ENCODE peak calls at places on chromosome 4, in five cellular contexts. Y is CD8-positive, alpha-beta memory T cell; Q is suprapubic skin; J is RWPE1; V is adipocyte. B is an unnamed sample.

GRCh38 chr4:143089291-143089690 is 95.4 kb upstream of the USP38 start:
- DNase-seq in Y (no peak), Q (no peak), J (no peak), V (no peak), B (no peak)

GRCh38 chr4:72473434-72473900 is 95.6 kb downstream of the ADAMTS3 start:
- DNase-seq in Y (no peak), Q (no peak), J (no peak), V (no peak), B (no peak)

GRCh38 chr4:154743683-154744340 is at the start of gene LRAT:
- DNase-seq in Y (no peak), Q (peak), J (peak), V (no peak), B (no peak)

GRCh38 chr4:152850377-152850776 is 70.6 kb downstream of the ARFIP1 start:
- DNase-seq in Y (peak), Q (no peak), J (no peak), V (peak), B (no peak)

GRCh38 chr4:144740316-144740715 is 94.4 kb downstream of the HHIP start:
- DNase-seq in Y (no peak), Q (no peak), J (no peak), V (no peak), B (no peak)

GRCh38 chr4:184028571-184028996 is 123.5 kb downstream of the STOX2 start:
- DNase-seq in Y (no peak), Q (no peak), J (no peak), V (no peak), B (no peak)

GRCh38 chr4:152935138-152935537 is 985 bp upstream of the FHDC1 start:
- DNase-seq in Y (no peak), Q (no peak), J (no peak), V (peak), B (no peak)

GRCh38 chr4:6873792-6874461 is 35.7 kb upstream of the TBC1D14 start:
- DNase-seq in Y (peak), Q (no peak), J (peak), V (peak), B (peak)

GRCh38 chr4:47561331-47561730 is 76.3 kb downstream of the ATP10D start:
- DNase-seq in Y (no peak), Q (no peak), J (no peak), V (no peak), B (no peak)

GRCh38 chr4:16785800-16786527 is 112.5 kb downstream of the LDB2 start:
- DNase-seq in Y (no peak), Q (no peak), J (no peak), V (peak), B (no peak)

GRCh38 chr4:76989391-76990061 is 40.0 kb downstream of the SEPTIN11 start:
- DNase-seq in Y (peak), Q (no peak), J (no peak), V (no peak), B (peak)

GRCh38 chr4:80065601-80066000 is 7.4 kb downstream of the ANTXR2 start:
- DNase-seq in Y (no peak), Q (no peak), J (no peak), V (no peak), B (no peak)

GRCh38 chr4:2252530-2252924 is 9.4 kb downstream of the MXD4 start:
- DNase-seq in Y (no peak), Q (peak), J (no peak), V (no peak), B (no peak)

B was measured in immature natural killer cell.